ENCODE peak calls at places on chromosomes 2 and 18, in eight cellular contexts. E is AG09309, Z is lung, X is HEK293T, D is Right ventricle myocardium superior, U is NCI-H1930, A is HTR-8/SVneo, M is stomach. Q is an unnamed sample.

GRCh38 chr2:238281826-238282480 is 6.5 kb downstream of the PER2 start:
- DNase-seq in M (no peak), U (no peak), X (no peak), E (no peak), D (no peak), Z (no peak), A (no peak), Q (no peak)

GRCh38 chr2:37306024-37306423 is 18.6 kb downstream of the PRKD3 start:
- DNase-seq in X (no peak), A (no peak), U (peak), E (no peak), D (no peak), Z (no peak), M (no peak), Q (no peak)

GRCh38 chr2:28951910-28952805 is 28.9 kb upstream of the TOGARAM2 start:
- DNase-seq in U (no peak), D (no peak), X (no peak), A (no peak), E (no peak), Z (no peak), M (no peak), Q (no peak)

GRCh38 chr2:134189009-134189717 is 64.7 kb upstream of the MGAT5 start:
- DNase-seq in M (peak), E (no peak), Z (no peak), D (no peak), U (no peak), X (no peak), A (peak), Q (no peak)

GRCh38 chr2:31987454-31987853 is 23.4 kb downstream of the MEMO1 start:
- DNase-seq in A (no peak), D (no peak), M (no peak), E (peak), X (no peak), U (no peak), Z (no peak), Q (no peak)

GRCh38 chr2:105611328-105611627 is 133.4 kb upstream of the NCK2 start:
- DNase-seq in U (no peak), A (no peak), E (no peak), M (no peak), X (no peak), D (no peak), Z (no peak), Q (no peak)

GRCh38 chr2:174333502-174334277 is 1.1 kb upstream of the SP9 start:
- DNase-seq in A (no peak), M (no peak), D (no peak), U (no peak), E (no peak), X (no peak), Z (no peak), Q (no peak)

GRCh38 chr18:48788378-48788777 is 162.4 kb downstream of the SMAD7 start:
- DNase-seq in E (no peak), M (no peak), A (no peak), Z (no peak), D (no peak), X (no peak), U (no peak), Q (no peak)

GRCh38 chr2:98736464-98736889 is 5.5 kb upstream of the MGAT4A start:
- DNase-seq in X (no peak), E (no peak), M (no peak), D (no peak), A (no peak), U (no peak), Z (no peak), Q (no peak)

GRCh38 chr2:214542251-214542650 is 131.4 kb downstream of the VWC2L start:
- DNase-seq in E (no peak), A (no peak), M (no peak), X (no peak), D (no peak), U (no peak), Z (no peak), Q (no peak)

GRCh38 chr2:231370429-231370748 is 25.1 kb upstream of the B3GNT7 start:
- DNase-seq in E (no peak), A (no peak), Z (no peak), U (no peak), D (no peak), M (no peak), X (no peak), Q (no peak)

GRCh38 chr2:21279525-21279924 is 155.8 kb downstream of the TDRD15 start:
- DNase-seq in X (no peak), D (peak), E (no peak), U (no peak), A (no peak), M (no peak), Z (no peak), Q (no peak)

GRCh38 chr2:173667415-173667814 is 297.8 kb downstream of the SP3 start:
- DNase-seq in Z (no peak), X (no peak), M (no peak), D (no peak), U (no peak), E (no peak), A (no peak), Q (no peak)

Q was measured in thyroid gland.